ENCODE peak calls at places on chromosomes 13 and 19, in four cellular contexts. U is EL, F is GM18507, W is IMR-90. Z is an unnamed sample.
A peak's percentile ranks its signal among the peaks of the same experiment; 100 is the strongest.

GRCh38 chr19:10420444-10421239 is at the start of gene PDE4A:
- DNase-seq in U (peak; percentile 50), F (no peak), W (no peak), Z (no peak)

GRCh38 chr13:112897956-112898785 is 70.8 kb upstream of the MCF2L start:
- DNase-seq in U (no peak), F (no peak), W (no peak), Z (no peak)

GRCh38 chr13:34578471-34578870 is 363.6 kb upstream of the NBEA start:
- DNase-seq in U (peak; percentile 7), F (no peak), W (no peak), Z (no peak)

GRCh38 chr13:28089065-28089464 is 11.3 kb downstream of the FLT3 start:
- DNase-seq in U (no peak), F (no peak), W (no peak), Z (no peak)

GRCh38 chr13:53201454-53202225 is 173.0 kb downstream of the OLFM4 start:
- DNase-seq in U (peak; percentile 3), F (no peak), W (no peak), Z (no peak)

GRCh38 chr13:91813255-91813654 is 414.8 kb downstream of the GPC5 start:
- DNase-seq in U (no peak), F (no peak), W (no peak), Z (no peak)

GRCh38 chr13:24851546-24851945 is 87.6 kb downstream of the RNF17 start:
- DNase-seq in U (peak; percentile 16), F (no peak), W (peak; percentile 61), Z (no peak)

GRCh38 chr13:67754016-67754415 is 523.9 kb upstream of the PCDH9 start:
- DNase-seq in U (no peak), F (no peak), W (no peak), Z (no peak)

GRCh38 chr13:68304287-68304893 is 1074.3 kb upstream of the PCDH9 start:
- DNase-seq in U (no peak), F (peak; percentile 1), W (no peak), Z (no peak)

GRCh38 chr13:50387124-50387581 is 371.9 kb downstream of the KCNRG start:
- DNase-seq in U (no peak), F (no peak), W (peak; percentile 42), Z (no peak)

GRCh38 chr19:55156202-55157063 is 1.1 kb downstream of the TNNI3 start:
- DNase-seq in U (peak; percentile 46), F (no peak), W (peak; percentile 44), Z (no peak)

GRCh38 chr19:17037966-17038500 is 11.4 kb upstream of the CPAMD8 start:
- DNase-seq in U (no peak), F (no peak), W (no peak), Z (no peak)

GRCh38 chr13:90717451-90717936 is 630.0 kb upstream of the MIR17HG start:
- DNase-seq in U (peak; percentile 77), F (no peak), W (peak; percentile 10), Z (no peak)

GRCh38 chr19:12786149-12786870 is 5.0 kb upstream of the JUNB start:
- DNase-seq in U (no peak), F (no peak), W (no peak), Z (no peak)

GRCh38 chr13:20159646-20160345 is 1.1 kb downstream of the GJA3 start:
- DNase-seq in U (peak; percentile 36), F (no peak), W (peak; percentile 64), Z (no peak)

GRCh38 chr13:90393408-90393807 is 954.1 kb upstream of the MIR17HG start:
- DNase-seq in U (no peak), F (no peak), W (no peak), Z (no peak)

GRCh38 chr13:114109646-114110045 is 22.8 kb downstream of the RASA3 start:
- DNase-seq in U (peak; percentile 30), F (no peak), W (no peak), Z (no peak)

GRCh38 chr13:20160346-20161274 is at the start of gene GJA3:
- DNase-seq in U (peak; percentile 58), F (no peak), W (peak; percentile 39), Z (no peak)

GRCh38 chr19:2148482-2149135 is 2.8 kb downstream of the AP3D1 start:
- DNase-seq in U (no peak), F (no peak), W (no peak), Z (no peak)

GRCh38 chr19:43777163-43777700 is 3.5 kb downstream of the KCNN4 start:
- DNase-seq in U (peak; percentile 67), F (no peak), W (peak; percentile 36), Z (no peak)

GRCh38 chr13:113968463-113969310 is 5.2 kb downstream of the C13orf46 start:
- DNase-seq in U (no peak), F (no peak), W (no peak), Z (no peak)

GRCh38 chr19:48490980-48491792 is 20.4 kb downstream of the LMTK3 start:
- DNase-seq in U (no peak), F (peak; percentile 84), W (no peak), Z (no peak)

GRCh38 chr19:56683119-56683518 is 11.6 kb upstream of the ZNF835 start:
- DNase-seq in U (no peak), F (no peak), W (no peak), Z (no peak)

GRCh38 chr19:48989701-48990291 is 3.3 kb downstream of the GYS1 start:
- DNase-seq in U (no peak), F (no peak), W (no peak), Z (no peak)

GRCh38 chr13:25943666-25944065 is 108.2 kb downstream of the SHISA2 start:
- DNase-seq in U (no peak), F (no peak), W (no peak), Z (no peak)

GRCh38 chr13:33110713-33111413 is 94.6 kb downstream of the KL start:
- DNase-seq in U (no peak), F (peak; percentile 22), W (peak; percentile 56), Z (no peak)

GRCh38 chr13:72959643-72960042 is 99.2 kb upstream of the KLF5 start:
- DNase-seq in U (no peak), F (no peak), W (peak; percentile 48), Z (no peak)

GRCh38 chr13:103277959-103278673 is 211.9 kb upstream of the SLC10A2 start:
- DNase-seq in U (no peak), F (no peak), W (no peak), Z (no peak)